ENCODE peak calls at places on chromosomes 11 and 22, in five cellular contexts. S, U, K, N and B are unnamed samples.

GRCh38 chr11:34632105-34632780 is 11.3 kb downstream of the EHF start:
- DNase-seq in S (peak; percentile 39), U (no peak), K (no peak), N (no peak), B (no peak)

GRCh38 chr11:16610738-16611388 is 127.6 kb upstream of the C11orf58 start:
- DNase-seq in S (peak; percentile 26), U (no peak), K (no peak), N (no peak), B (no peak)

GRCh38 chr11:129260750-129261149 is 68.6 kb upstream of the ARHGAP32 start:
- DNase-seq in S (no peak), U (no peak), K (no peak), N (no peak), B (no peak)

GRCh38 chr11:92531051-92531747 is 306.6 kb downstream of the FAT3 start:
- DNase-seq in S (no peak), U (no peak), K (no peak), N (no peak), B (no peak)

GRCh38 chr22:49930596-49931412 is 12.4 kb downstream of the CRELD2 start:
- DNase-seq in S (peak; percentile 81), U (peak; percentile 83), K (peak; percentile 64), N (peak; percentile 66), B (peak; percentile 35)

GRCh38 chr22:22388055-22388454 is 120.5 kb downstream of the ZNF280B start:
- DNase-seq in S (no peak), U (no peak), K (no peak), N (no peak), B (no peak)

GRCh38 chr11:86722041-86722440 is 49.6 kb upstream of the ME3 start:
- DNase-seq in S (no peak), U (no peak), K (peak; percentile 69), N (peak; percentile 62), B (no peak)

GRCh38 chr11:128890543-128891409 is at the start of gene KCNJ5:
- DNase-seq in S (peak; percentile 56), U (no peak), K (no peak), N (no peak), B (no peak)

GRCh38 chr11:723120-723883 is 17.3 kb downstream of the EPS8L2 start:
- DNase-seq in S (peak; percentile 66), U (peak; percentile 57), K (peak; percentile 76), N (peak; percentile 68), B (no peak)

GRCh38 chr11:65459552-65459951 is 37.0 kb downstream of the NEAT1 start:
- DNase-seq in S (no peak), U (peak; percentile 7), K (no peak), N (no peak), B (no peak)

GRCh38 chr22:28141614-28142013 is 222.6 kb upstream of the PITPNB start:
- DNase-seq in S (no peak), U (no peak), K (peak; percentile 68), N (peak; percentile 77), B (peak; percentile 50)

GRCh38 chr11:65953471-65953870 is 8.1 kb upstream of the SART1 start:
- DNase-seq in S (no peak), U (no peak), K (no peak), N (no peak), B (no peak)

GRCh38 chr22:43226368-43226979 is 39.5 kb upstream of the TTLL12 start:
- DNase-seq in S (peak; percentile 75), U (no peak), K (peak; percentile 40), N (peak; percentile 22), B (peak; percentile 9)

GRCh38 chr11:16902979-16903378 is 111.2 kb downstream of the PLEKHA7 start:
- DNase-seq in S (no peak), U (no peak), K (no peak), N (no peak), B (no peak)

GRCh38 chr11:130180491-130180890 is 20.9 kb downstream of the ST14 start:
- DNase-seq in S (peak; percentile 70), U (no peak), K (peak; percentile 36), N (peak; percentile 39), B (no peak)

GRCh38 chr22:26045855-26046254 is 123.4 kb upstream of the SEZ6L start:
- DNase-seq in S (no peak), U (no peak), K (no peak), N (no peak), B (no peak)

GRCh38 chr11:43856988-43857387 is 23.6 kb upstream of the ALKBH3 start:
- DNase-seq in S (no peak), U (no peak), K (peak; percentile 19), N (no peak), B (no peak)

GRCh38 chr11:72012897-72013721 is 14.4 kb downstream of the IL18BP start:
- DNase-seq in S (no peak), U (no peak), K (peak; percentile 85), N (peak; percentile 17), B (peak; percentile 28)

GRCh38 chr11:119315139-119316016 is 1.6 kb downstream of the MCAM start:
- DNase-seq in S (no peak), U (peak; percentile 62), K (no peak), N (no peak), B (no peak)

GRCh38 chr11:93740031-93740801 is 1.1 kb downstream of the TAF1D start:
- DNase-seq in S (peak; percentile 46), U (peak; percentile 19), K (peak; percentile 31), N (peak; percentile 56), B (no peak)

GRCh38 chr11:78429667-78430066 is 12.0 kb upstream of the GAB2 start:
- DNase-seq in S (no peak), U (no peak), K (no peak), N (no peak), B (no peak)

GRCh38 chr11:102494216-102494615 is 36.3 kb downstream of the MMP7 start:
- DNase-seq in S (peak; percentile 55), U (peak; percentile 46), K (no peak), N (peak; percentile 51), B (peak; percentile 28)

GRCh38 chr11:33435201-33435600 is 178.0 kb downstream of the HIPK3 start:
- DNase-seq in S (no peak), U (no peak), K (no peak), N (no peak), B (no peak)

GRCh38 chr11:75425422-75425821 is 7.6 kb downstream of the KLHL35 start:
- DNase-seq in S (no peak), U (no peak), K (no peak), N (no peak), B (no peak)
- TF ChIP-seq CTCF in S (peak; percentile 11), U (no peak), K (peak; percentile 9), N (peak; percentile 16), B (peak; percentile 67)

DNA sequence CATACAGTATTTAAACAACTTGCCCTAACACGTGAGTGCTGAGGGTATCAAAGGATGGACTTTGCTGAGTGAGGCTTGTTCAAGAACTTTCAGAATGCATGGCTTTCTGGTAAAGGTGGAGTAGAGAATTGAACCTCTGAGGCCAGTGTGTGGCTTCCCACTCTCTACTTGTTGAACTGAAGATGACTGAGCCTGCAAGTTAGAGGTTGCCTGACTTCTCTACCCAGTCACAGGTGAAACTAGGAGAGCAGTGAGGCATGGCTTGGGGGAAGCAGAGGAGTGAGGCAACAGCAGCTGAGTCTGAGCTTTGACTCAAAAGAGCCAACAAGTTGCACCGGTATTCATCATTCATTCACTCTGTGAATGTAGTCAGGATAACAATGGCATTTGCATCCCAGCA is 256.4 kb upstream of the SESN3 start:
- DNase-seq in S (no peak), U (no peak), K (no peak), N (no peak), B (no peak)
- H3K27ac ChIP-seq in S (peak overlapping the region; percentile 48), U (no peak overlapping the region), K (no peak overlapping the region), N (no peak overlapping the region), B (no peak overlapping the region)

DNA sequence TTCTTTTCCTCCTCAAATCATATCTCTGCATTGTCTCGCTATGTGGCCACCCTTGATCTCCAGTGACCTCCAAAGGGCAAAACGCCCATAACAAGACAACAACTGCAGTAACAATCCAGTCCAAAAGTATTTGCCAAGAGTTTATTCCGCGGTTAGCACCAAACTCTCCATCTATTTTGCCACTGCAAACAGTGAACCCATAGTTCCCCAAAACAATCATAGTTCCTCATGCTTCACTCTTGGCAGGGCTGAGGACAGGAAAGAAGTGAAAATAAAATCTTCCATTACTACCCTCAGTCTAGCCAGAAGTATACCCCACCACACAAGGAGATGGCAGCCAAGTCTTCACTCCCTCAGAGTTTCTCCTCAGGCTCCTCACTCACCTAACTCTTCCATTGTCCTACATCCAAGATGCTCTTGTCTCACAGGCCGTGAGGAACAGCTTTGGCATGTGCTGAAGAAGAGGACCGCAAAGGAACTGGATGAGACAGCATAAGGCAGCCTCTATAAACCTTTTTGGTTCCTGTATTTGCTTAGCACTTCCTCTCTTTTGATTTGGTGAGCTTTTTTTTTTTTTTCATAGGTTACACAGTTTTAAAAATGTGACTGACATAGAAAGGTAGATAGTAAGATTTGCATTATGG is at the start of gene LPXN:
- DNase-seq in S (no peak), U (peak; percentile 48), K (no peak), N (peak; percentile 63), B (peak; percentile 40)
- H3K4me3 ChIP-seq in S (no peak within 1 kb of the TSS), U (peak within 1 kb of the TSS; percentile 98), K (no peak within 1 kb of the TSS), N (no peak within 1 kb of the TSS), B (peak within 1 kb of the TSS; percentile 98)

DNA sequence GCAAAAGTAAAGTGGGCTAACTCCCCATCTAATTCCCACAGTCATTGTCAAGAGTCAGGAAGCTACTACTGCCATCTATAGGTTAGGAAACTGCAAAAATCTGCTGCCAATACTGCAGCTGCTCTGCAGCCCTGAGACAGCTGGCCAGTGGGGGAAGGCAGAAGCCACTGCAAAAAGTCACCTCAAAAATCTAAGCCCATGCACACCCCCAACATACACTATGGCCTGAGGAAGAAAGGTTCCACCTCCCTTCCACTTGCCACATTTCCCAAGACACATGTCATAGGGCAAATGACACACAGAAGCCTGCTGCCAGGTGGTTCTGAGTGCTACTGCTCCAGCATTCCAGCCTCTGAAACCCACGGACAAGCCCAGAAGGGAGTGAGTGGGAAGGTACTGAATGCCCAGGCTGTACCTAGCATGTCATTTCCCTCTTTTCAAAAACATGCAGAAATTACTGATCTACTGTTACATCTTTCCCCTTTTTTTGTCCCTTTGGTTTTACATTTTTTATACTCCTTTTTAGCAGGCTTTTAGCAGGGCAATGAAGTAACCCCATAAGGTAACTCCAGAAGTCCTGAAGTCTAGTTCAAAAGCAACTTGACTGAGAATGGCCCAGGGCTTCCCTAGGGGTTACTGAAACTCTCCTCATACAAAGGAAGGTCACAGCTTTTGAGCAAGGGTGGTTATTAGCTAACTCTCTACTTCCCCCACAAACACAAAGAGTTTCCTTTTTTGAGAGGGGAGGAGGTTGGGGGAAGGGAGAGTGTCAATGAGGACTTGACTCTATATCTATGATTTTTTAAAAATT is 36.8 kb downstream of the DGCR2 start:
- DNase-seq in S (peak; percentile 41), U (no peak), K (peak; percentile 51), N (peak; percentile 52), B (peak; percentile 25)
- TF ChIP-seq CTCF in S (peak; percentile 46), U (no peak), K (peak; percentile 38), N (peak; percentile 49), B (peak; percentile 66)